ENCODE peak calls at places on chromosomes 16 and 17, in eight cellular contexts. S, O, E, M, B, Q, L and X are unnamed samples.

GRCh38 chr17:51115179-51115578 is 5.5 kb downstream of the SPAG9 start:
- DNase-seq in S (no peak), O (no peak), E (no peak), M (no peak), B (no peak), Q (no peak), L (no peak), X (no peak)

GRCh38 chr16:69311533-69312388 is 611 bp downstream of the VPS4A start:
- DNase-seq in S (peak; percentile 67), O (no peak), E (no peak), M (peak; percentile 75), B (no peak), Q (peak; percentile 24), L (peak; percentile 75), X (no peak)

GRCh38 chr17:35088647-35088910 is 25.1 kb upstream of the RFFL start:
- DNase-seq in S (peak; percentile 56), O (no peak), E (no peak), M (no peak), B (no peak), Q (peak; percentile 24), L (no peak), X (peak; percentile 77)

GRCh38 chr16:89280546-89281188 is 63.2 kb downstream of the ZNF778 start:
- DNase-seq in S (no peak), O (no peak), E (no peak), M (no peak), B (no peak), Q (no peak), L (no peak), X (no peak)

GRCh38 chr17:75645889-75646625 is 12.8 kb downstream of the SMIM5 start:
- DNase-seq in S (no peak), O (peak; percentile 80), E (no peak), M (no peak), B (peak; percentile 84), Q (peak; percentile 46), L (no peak), X (peak; percentile 93)

GRCh38 chr16:58125041-58125440 is 4.1 kb downstream of the CFAP20 start:
- DNase-seq in S (no peak), O (no peak), E (no peak), M (peak; percentile 18), B (no peak), Q (no peak), L (no peak), X (no peak)

GRCh38 chr17:59837362-59838195 is 55.2 kb downstream of the TUBD1 start:
- DNase-seq in S (peak; percentile 91), O (peak; percentile 99), E (peak; percentile 99), M (no peak), B (peak; percentile 86), Q (peak; percentile 88), L (peak; percentile 99), X (peak; percentile 90)

GRCh38 chr17:8089728-8090127 is 2.2 kb upstream of the ALOX12B start:
- DNase-seq in S (no peak), O (no peak), E (no peak), M (no peak), B (no peak), Q (no peak), L (no peak), X (no peak)

GRCh38 chr17:78719630-78720298 is 62.3 kb downstream of the CYTH1 start:
- DNase-seq in S (no peak), O (no peak), E (no peak), M (no peak), B (no peak), Q (no peak), L (no peak), X (no peak)

GRCh38 chr17:37488009-37488604 is 1.6 kb upstream of the DUSP14 start:
- DNase-seq in S (no peak), O (peak; percentile 93), E (no peak), M (no peak), B (no peak), Q (no peak), L (peak; percentile 72), X (peak; percentile 30)

GRCh38 chr17:34051046-34051445 is 204.0 kb upstream of the CCL2 start:
- DNase-seq in S (no peak), O (no peak), E (no peak), M (no peak), B (no peak), Q (no peak), L (peak; percentile 5), X (no peak)

GRCh38 chr16:1452530-1452929 is 8.2 kb upstream of the CCDC154 start:
- DNase-seq in S (no peak), O (no peak), E (no peak), M (no peak), B (no peak), Q (no peak), L (no peak), X (peak; percentile 41)

GRCh38 chr16:1455190-1456171 is 11.1 kb upstream of the CCDC154 start:
- DNase-seq in S (no peak), O (no peak), E (no peak), M (no peak), B (no peak), Q (no peak), L (no peak), X (no peak)

GRCh38 chr16:1453316-1453715 is 9.0 kb upstream of the CCDC154 start:
- DNase-seq in S (no peak), O (no peak), E (no peak), M (no peak), B (no peak), Q (no peak), L (no peak), X (no peak)

GRCh38 chr16:1456951-1457350 is 12.6 kb upstream of the CCDC154 start:
- DNase-seq in S (no peak), O (no peak), E (no peak), M (no peak), B (no peak), Q (no peak), L (no peak), X (no peak)

DNA sequence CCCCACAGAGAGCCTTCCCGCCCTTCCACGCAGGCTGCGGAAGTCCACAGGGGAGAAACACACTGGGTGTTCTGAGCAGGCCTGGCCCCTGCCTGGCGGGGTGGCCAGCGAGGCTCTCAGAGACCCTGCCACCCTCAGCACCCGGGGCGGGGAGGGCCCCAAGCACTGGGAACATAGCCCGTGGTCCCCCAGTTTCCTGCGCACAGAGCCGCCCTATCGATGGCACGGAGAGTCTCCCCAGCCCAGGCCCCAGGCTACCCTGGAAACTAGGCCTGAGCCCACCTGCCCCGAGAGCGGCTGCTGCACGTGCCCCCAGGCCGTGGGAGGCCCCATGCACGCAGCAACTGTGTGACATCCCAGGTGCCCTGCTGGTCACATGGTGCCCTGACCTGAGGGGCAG is 10.2 kb upstream of the CCDC154 start:
- DNase-seq in S (no peak), O (no peak), E (no peak), M (no peak), B (no peak), Q (no peak), L (no peak), X (no peak)
- H3K36me3 ChIP-seq in S (no peaks in the 10 kb centered on the region), O (no peaks in the 10 kb centered on the region), E (no peaks in the 10 kb centered on the region), M (peaks cover 95% of the 10 kb centered on the region), B (peaks cover 2% of the 10 kb centered on the region), Q (peaks cover 8% of the 10 kb centered on the region), L (no peaks in the 10 kb centered on the region), X (peaks cover 7% of the 10 kb centered on the region)

GRCh38 chr16:30722443-30722842 is 23.5 kb downstream of the SRCAP start:
- DNase-seq in S (no peak), O (no peak), E (no peak), M (no peak), B (no peak), Q (no peak), L (peak; percentile 17), X (peak; percentile 43)

GRCh38 chr16:30723725-30724355 is 24.4 kb upstream of the PHKG2 start:
- DNase-seq in S (no peak), O (no peak), E (no peak), M (no peak), B (no peak), Q (no peak), L (no peak), X (peak; percentile 49)

GRCh38 chr16:30721606-30722005 is 22.6 kb downstream of the SRCAP start:
- DNase-seq in S (no peak), O (no peak), E (no peak), M (no peak), B (no peak), Q (no peak), L (no peak), X (no peak)

GRCh38 chr16:30721167-30721566 is 22.2 kb downstream of the SRCAP start:
- DNase-seq in S (no peak), O (no peak), E (no peak), M (no peak), B (no peak), Q (no peak), L (no peak), X (no peak)

GRCh38 chr16:30722916-30723315 is 23.9 kb downstream of the SRCAP start:
- DNase-seq in S (no peak), O (no peak), E (no peak), M (no peak), B (no peak), Q (no peak), L (no peak), X (no peak)
- H3K4me3 ChIP-seq in S (no peak overlapping the region), O (no peak overlapping the region), E (no peak overlapping the region), M (no peak overlapping the region), B (no peak overlapping the region), Q (no peak overlapping the region), L (no peak overlapping the region), X (no peak overlapping the region)

DNA sequence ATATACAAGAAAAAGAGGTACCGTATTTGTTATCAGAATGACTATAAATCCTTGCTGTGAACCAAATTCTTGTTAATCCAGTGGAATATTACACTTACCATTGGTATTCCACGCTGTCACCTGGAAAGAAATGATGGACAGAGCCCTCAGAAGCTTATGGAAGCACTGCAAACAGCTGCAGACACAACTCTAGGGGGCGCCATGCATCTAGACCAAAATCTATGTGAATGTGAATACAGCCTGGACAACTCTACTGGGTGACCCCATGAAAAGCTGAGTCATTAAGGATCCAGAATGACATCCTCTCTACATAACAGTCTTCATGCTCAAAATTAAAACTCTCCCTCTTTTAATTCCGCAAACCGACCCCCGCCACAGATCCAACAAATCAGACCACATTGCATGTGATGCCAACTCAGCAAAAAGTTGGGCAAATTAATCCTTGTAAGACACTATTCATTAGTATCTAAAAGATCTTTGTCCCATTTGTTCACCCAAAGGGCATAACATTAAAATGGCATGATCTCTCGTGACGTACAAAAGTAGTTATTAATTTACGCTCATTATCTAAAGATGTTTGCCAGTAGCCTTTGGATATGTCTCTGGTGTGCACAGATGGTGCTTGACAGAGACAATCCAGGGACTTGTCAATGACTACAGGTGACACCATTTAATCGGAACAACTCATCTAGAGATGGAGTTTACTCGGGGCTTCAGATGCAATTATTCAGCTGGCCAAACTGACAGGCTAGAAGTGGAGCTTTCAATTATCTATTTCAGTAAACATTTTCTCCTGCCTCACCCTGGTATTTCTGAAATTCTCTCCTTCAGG is 552.7 kb upstream of the PSMD7 start:
- DNase-seq in S (no peak), O (no peak), E (no peak), M (no peak), B (no peak), Q (no peak), L (peak; percentile 60), X (no peak)
- TF ChIP-seq CTCF in S (peak; percentile 53), O (no peak), E (peak; percentile 16), M (no peak), B (peak; percentile 6), Q (no peak), L (peak; percentile 85), X (no peak)

DNA sequence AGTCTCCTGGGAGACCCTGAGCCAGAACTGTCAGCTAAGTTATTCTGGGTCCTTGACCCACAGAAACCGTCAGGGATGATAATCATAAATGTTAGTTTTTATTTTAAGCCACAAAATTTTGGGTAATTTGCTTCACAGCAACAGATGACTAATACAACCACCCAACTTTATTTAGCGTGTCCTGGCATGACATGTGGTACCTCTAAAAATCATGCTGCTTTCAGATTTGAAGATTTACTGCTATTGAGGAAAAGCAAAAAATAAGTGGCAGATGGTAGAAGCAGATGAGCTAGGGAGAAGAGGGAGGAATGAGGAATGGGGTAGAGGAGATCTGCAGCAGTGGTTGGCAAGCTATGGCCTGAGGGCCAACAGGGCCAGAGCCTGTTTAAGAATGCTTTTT is 90.4 kb downstream of the TMEM100 start:
- DNase-seq in S (no peak), O (no peak), E (no peak), M (no peak), B (no peak), Q (no peak), L (no peak), X (no peak)
- H3K36me3 ChIP-seq in S (no peaks in the 10 kb centered on the region), O (no peaks in the 10 kb centered on the region), E (no peaks in the 10 kb centered on the region), M (no peaks in the 10 kb centered on the region), B (no peaks in the 10 kb centered on the region), Q (no peaks in the 10 kb centered on the region), L (no peaks in the 10 kb centered on the region), X (no peaks in the 10 kb centered on the region)